ENCODE peak calls at places on chromosomes 1 and 21, in five cellular contexts. Y is coronary artery; C is right lobe of liver; V is cardiac muscle cell; A is CD8-positive, alpha-beta memory T cell. K is an unnamed sample.

GRCh38 chr1:212485895-212486590 is 53.3 kb downstream of the NENF start:
- DNase-seq in V (peak), A (no peak), C (no peak), Y (no peak), K (peak)

GRCh38 chr1:209040351-209040750 is 543.2 kb upstream of the CAMK1G start:
- DNase-seq in Y (no peak), V (no peak), C (no peak), A (no peak), K (no peak)

GRCh38 chr1:154590756-154591155 is 17.2 kb downstream of the ADAR start:
- DNase-seq in C (no peak), V (no peak), Y (no peak), A (no peak), K (no peak)

GRCh38 chr1:156098782-156099181 is 15.7 kb upstream of the LMNA start:
- DNase-seq in A (no peak), Y (no peak), V (no peak), C (no peak), K (no peak)

GRCh38 chr1:114008352-114009041 is 29.2 kb downstream of the OLFML3 start:
- DNase-seq in C (no peak), A (no peak), Y (no peak), V (peak), K (no peak)

GRCh38 chr1:171366099-171366498 is 52.1 kb downstream of the FMO4 start:
- DNase-seq in Y (no peak), V (no peak), C (no peak), A (no peak), K (no peak)

GRCh38 chr1:226633541-226634155 is 85.1 kb downstream of the STUM start:
- DNase-seq in A (no peak), Y (no peak), V (no peak), C (no peak), K (no peak)

GRCh38 chr1:43366601-43367025 is 1.2 kb downstream of the ELOVL1 start:
- DNase-seq in A (no peak), Y (no peak), V (no peak), C (no peak), K (no peak)

GRCh38 chr1:17890815-17891191 is 135.7 kb downstream of the ACTL8 start:
- DNase-seq in V (no peak), Y (no peak), A (no peak), C (no peak), K (no peak)

GRCh38 chr1:210213335-210213734 is 19.3 kb upstream of the SERTAD4 start:
- DNase-seq in A (no peak), C (no peak), Y (no peak), V (no peak), K (no peak)

GRCh38 chr1:57111210-57111609 is 145.4 kb upstream of the C8B start:
- DNase-seq in V (no peak), A (no peak), C (no peak), Y (no peak), K (no peak)

GRCh38 chr1:162087118-162087517 is 17.6 kb downstream of the NOS1AP start:
- DNase-seq in A (no peak), V (no peak), C (no peak), Y (no peak), K (no peak)

GRCh38 chr1:33152685-33153432 is 29.0 kb downstream of the TRIM62 start:
- DNase-seq in V (no peak), Y (peak), A (no peak), C (no peak), K (no peak)

GRCh38 chr1:233364695-233365539 is 37.4 kb downstream of the MAP3K21 start:
- DNase-seq in A (no peak), C (no peak), Y (no peak), V (peak), K (peak)

GRCh38 chr1:116329524-116330341 is 43.3 kb upstream of the ATP1A1 start:
- DNase-seq in V (no peak), C (no peak), A (no peak), Y (no peak), K (no peak)

GRCh38 chr1:209086486-209087192 is 496.9 kb upstream of the CAMK1G start:
- DNase-seq in Y (no peak), C (no peak), V (no peak), A (no peak), K (no peak)

GRCh38 chr1:245645406-245645805 is 490.6 kb downstream of the KIF26B start:
- DNase-seq in Y (no peak), A (no peak), V (no peak), C (no peak), K (no peak)

GRCh38 chr1:114610546-114611245 is 29.3 kb upstream of the BCAS2 start:
- DNase-seq in C (no peak), Y (no peak), V (no peak), A (no peak), K (peak)

GRCh38 chr1:6435129-6435528 is 10.6 kb downstream of the ESPN start:
- DNase-seq in C (no peak), Y (no peak), A (no peak), V (no peak), K (no peak)

GRCh38 chr1:32801096-32801713 is 16.0 kb downstream of the YARS1 start:
- DNase-seq in C (no peak), Y (no peak), V (no peak), A (no peak), K (no peak)

GRCh38 chr1:32701951-32702598 is 495 bp downstream of the SYNC start:
- DNase-seq in C (no peak), V (peak), Y (peak), A (no peak), K (no peak)

GRCh38 chr1:212950243-212951057 is at the start of gene VASH2:
- DNase-seq in A (peak), C (peak), Y (peak), V (peak), K (peak)

GRCh38 chr1:112964347-112964746 is 8.4 kb upstream of the SLC16A1 start:
- DNase-seq in A (no peak), V (no peak), C (no peak), Y (no peak), K (no peak)

GRCh38 chr1:206128192-206128591 is 11.0 kb upstream of the AVPR1B start:
- DNase-seq in Y (no peak), C (no peak), A (no peak), V (no peak), K (peak)

GRCh38 chr1:161089251-161089924 is at the start of gene NECTIN4:
- DNase-seq in Y (no peak), V (no peak), A (no peak), C (no peak), K (peak)

GRCh38 chr1:174989540-174990181 is 10.1 kb upstream of the CACYBP start:
- DNase-seq in A (no peak), C (peak), V (no peak), Y (no peak), K (no peak)

GRCh38 chr1:178818416-178818815 is 52.5 kb downstream of the ANGPTL1 start:
- DNase-seq in V (no peak), Y (no peak), A (no peak), C (no peak), K (no peak)

GRCh38 chr1:198556969-198557368 is 16.5 kb upstream of the ATP6V1G3 start:
- DNase-seq in Y (no peak), C (no peak), A (peak), V (no peak), K (no peak)

GRCh38 chr1:151058682-151059341 is 610 bp downstream of the CDC42SE1 start:
- DNase-seq in A (no peak), Y (no peak), C (no peak), V (peak), K (peak)

DNA sequence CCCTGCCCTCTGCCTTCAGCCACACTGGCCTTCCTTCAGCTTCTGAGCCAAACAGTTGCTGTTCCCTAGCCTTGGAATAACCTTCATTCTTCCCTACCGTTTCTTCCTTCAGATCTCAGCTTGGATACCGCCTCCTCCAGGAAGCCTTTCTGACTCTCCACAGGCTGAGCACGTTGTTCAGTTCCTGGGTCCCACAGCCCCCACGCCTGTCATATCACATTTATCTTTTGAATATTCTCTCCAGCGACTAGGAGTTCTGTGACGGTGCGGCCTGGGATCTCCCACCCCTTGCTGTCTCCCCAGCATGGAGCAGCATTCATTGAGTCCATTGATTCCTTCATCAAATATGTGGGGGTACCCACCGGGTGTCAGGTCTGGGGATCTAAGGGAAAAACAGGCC is 39.2 kb downstream of the EPHA2 start:
- DNase-seq in A (no peak), V (no peak), C (no peak), Y (no peak), K (no peak)
- H3K27ac ChIP-seq in A (no peak), V (no peak), C (no peak), Y (no peak), K (no peak)

GRCh38 chr1:10433790-10434189 is 3.6 kb downstream of the CENPS start:
- DNase-seq in V (no peak), Y (no peak), A (no peak), C (no peak), K (no peak)
- H3K27ac ChIP-seq in V (no peak), Y (no peak), A (no peak), C (no peak), K (no peak)

DNA sequence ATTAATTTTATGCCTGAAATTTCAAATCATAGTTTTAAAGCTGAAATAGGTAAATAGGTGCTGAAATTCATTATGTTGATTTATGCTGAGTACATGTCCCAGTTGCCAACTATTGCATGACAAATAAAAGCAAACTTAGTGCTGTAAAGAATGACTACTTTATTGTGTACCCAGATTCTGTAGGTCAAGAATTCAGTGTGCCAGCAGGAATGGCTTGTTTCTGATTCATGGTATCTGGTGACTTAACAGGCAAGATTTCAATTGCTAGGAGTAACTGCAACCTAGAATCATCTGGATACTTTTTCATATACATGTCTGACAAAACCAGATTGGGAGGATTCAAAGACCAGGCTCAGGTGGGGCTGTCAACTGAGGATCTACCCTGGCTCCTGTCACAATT is 678.4 kb upstream of the ADAMTS5 start:
- DNase-seq in A (no peak), V (no peak), C (no peak), Y (no peak), K (no peak)
- H3K27ac ChIP-seq in A (no peak), V (no peak), C (no peak), Y (no peak), K (no peak)

GRCh38 chr1:158007180-158007579 is 13.7 kb downstream of the KIRREL1 start:
- DNase-seq in V (no peak), C (no peak), Y (no peak), A (no peak), K (no peak)
- H3K27ac ChIP-seq in V (no peak), C (no peak), Y (peak), A (no peak), K (peak)

GRCh38 chr1:19398309-19398760 is 86.2 kb downstream of the SLC66A1 start:
- DNase-seq in V (no peak), C (no peak), Y (no peak), A (no peak), K (peak)
- H3K27ac ChIP-seq in V (no peak), C (no peak), Y (peak), A (no peak), K (peak)